ENCODE peak calls at places on chromosomes 11 and 22, in eight cellular contexts. T, Z, E, O, P, I, K and S are unnamed samples.

GRCh38 chr11:11973866-11974265 is 34.6 kb downstream of the DKK3 start:
- DNase-seq in T (no peak), Z (peak), E (no peak), O (no peak), P (no peak), I (no peak), K (no peak), S (no peak)

GRCh38 chr11:13143486-13144297 is 133.9 kb upstream of the BMAL1 start:
- DNase-seq in T (no peak), Z (peak), E (no peak), O (no peak), P (no peak), I (peak), K (no peak), S (no peak)

GRCh38 chr11:71153005-71153395 is 99.4 kb downstream of the SHANK2 start:
- DNase-seq in T (peak), Z (no peak), E (peak), O (no peak), P (peak), I (no peak), K (no peak), S (no peak)

GRCh38 chr22:28282346-28282745 is 363.3 kb upstream of the PITPNB start:
- DNase-seq in T (no peak), Z (no peak), E (no peak), O (no peak), P (no peak), I (no peak), K (no peak), S (no peak)

GRCh38 chr11:62142043-62142375 is 18.2 kb downstream of the INCENP start:
- DNase-seq in T (no peak), Z (peak), E (no peak), O (no peak), P (peak), I (no peak), K (no peak), S (no peak)

GRCh38 chr11:68354181-68354872 is 41.9 kb downstream of the LRP5 start:
- DNase-seq in T (peak), Z (peak), E (no peak), O (peak), P (peak), I (peak), K (peak), S (peak)

GRCh38 chr11:129815596-129816461 is at the start of gene TMEM45B:
- DNase-seq in T (no peak), Z (peak), E (no peak), O (no peak), P (no peak), I (no peak), K (no peak), S (no peak)

GRCh38 chr22:49433717-49434611 is 393.7 kb downstream of the BRD1 start:
- DNase-seq in T (peak), Z (no peak), E (peak), O (no peak), P (no peak), I (no peak), K (no peak), S (no peak)

GRCh38 chr11:61956191-61957027 is 6.3 kb downstream of the BEST1 start:
- DNase-seq in T (no peak), Z (no peak), E (no peak), O (peak), P (no peak), I (no peak), K (no peak), S (no peak)

GRCh38 chr22:48677621-48678020 is 1150.1 kb downstream of the BRD1 start:
- DNase-seq in T (no peak), Z (no peak), E (no peak), O (no peak), P (no peak), I (no peak), K (no peak), S (no peak)

GRCh38 chr11:2524446-2525165 is 79.8 kb downstream of the KCNQ1 start:
- DNase-seq in T (no peak), Z (peak), E (no peak), O (peak), P (no peak), I (no peak), K (no peak), S (no peak)

GRCh38 chr22:36756031-36756430 is 19.9 kb downstream of the IFT27 start:
- DNase-seq in T (no peak), Z (no peak), E (no peak), O (no peak), P (peak), I (no peak), K (no peak), S (no peak)

GRCh38 chr11:57155400-57155799 is 26.4 kb upstream of the LRRC55 start:
- DNase-seq in T (no peak), Z (no peak), E (no peak), O (no peak), P (no peak), I (no peak), K (no peak), S (no peak)

GRCh38 chr11:25961539-25961938 is 370.4 kb upstream of the ANO3 start:
- DNase-seq in T (no peak), Z (no peak), E (no peak), O (no peak), P (no peak), I (no peak), K (no peak), S (no peak)

GRCh38 chr11:94302806-94303205 is 1.6 kb upstream of the IZUMO1R start:
- DNase-seq in T (no peak), Z (no peak), E (no peak), O (no peak), P (no peak), I (no peak), K (no peak), S (no peak)

GRCh38 chr22:40123387-40123786 is 54.3 kb upstream of the TNRC6B start:
- DNase-seq in T (no peak), Z (no peak), E (no peak), O (no peak), P (no peak), I (no peak), K (no peak), S (peak)

GRCh38 chr11:108632041-108632440 is 32.8 kb upstream of the DDX10 start:
- DNase-seq in T (no peak), Z (no peak), E (no peak), O (no peak), P (no peak), I (no peak), K (no peak), S (no peak)

GRCh38 chr22:46083383-46084350 is 66.7 kb upstream of the PPARA start:
- DNase-seq in T (no peak), Z (peak), E (no peak), O (peak), P (peak), I (no peak), K (no peak), S (no peak)

GRCh38 chr11:38718049-38718448 is 2120.0 kb upstream of the RAG2 start:
- DNase-seq in T (no peak), Z (no peak), E (peak), O (no peak), P (no peak), I (no peak), K (no peak), S (no peak)

GRCh38 chr22:31943206-31943975 is 944 bp upstream of the YWHAH start:
- DNase-seq in T (no peak), Z (no peak), E (no peak), O (peak), P (no peak), I (no peak), K (no peak), S (no peak)

GRCh38 chr11:62445314-62445740 is 26.5 kb downstream of the SCGB1A1 start:
- DNase-seq in T (no peak), Z (peak), E (no peak), O (peak), P (peak), I (no peak), K (peak), S (peak)

GRCh38 chr11:57414612-57415212 is 12.2 kb downstream of the SLC43A3 start:
- DNase-seq in T (no peak), Z (no peak), E (no peak), O (no peak), P (no peak), I (no peak), K (no peak), S (no peak)

GRCh38 chr11:69912911-69913451 is 93.8 kb upstream of the FGF3 start:
- DNase-seq in T (no peak), Z (no peak), E (no peak), O (peak), P (peak), I (no peak), K (no peak), S (peak)

GRCh38 chr11:75547617-75548054 is 14.4 kb upstream of the SERPINH1 start:
- DNase-seq in T (peak), Z (peak), E (peak), O (peak), P (no peak), I (no peak), K (peak), S (peak)

GRCh38 chr11:117616979-117617378 is 180.0 kb downstream of the DSCAML1 start:
- DNase-seq in T (no peak), Z (no peak), E (no peak), O (no peak), P (no peak), I (no peak), K (no peak), S (no peak)

GRCh38 chr22:25841775-25842174 is 99.8 kb downstream of the MYO18B start:
- DNase-seq in T (no peak), Z (no peak), E (no peak), O (no peak), P (no peak), I (no peak), K (no peak), S (no peak)

GRCh38 chr11:14813506-14813905 is 78.5 kb downstream of the CYP2R1 start:
- DNase-seq in T (no peak), Z (no peak), E (no peak), O (no peak), P (no peak), I (no peak), K (no peak), S (no peak)

GRCh38 chr11:74927496-74927895 is 21.4 kb downstream of the XRRA1 start:
- DNase-seq in T (no peak), Z (no peak), E (no peak), O (no peak), P (no peak), I (no peak), K (no peak), S (no peak)

GRCh38 chr11:65524747-65525658 is at the start of gene SCYL1:
- DNase-seq in T (peak), Z (peak), E (no peak), O (peak), P (peak), I (peak), K (peak), S (peak)

GRCh38 chr22:19943665-19944026 is 2.0 kb upstream of the TXNRD2 start:
- DNase-seq in T (peak), Z (no peak), E (peak), O (no peak), P (no peak), I (no peak), K (no peak), S (no peak)

GRCh38 chr22:19940536-19941364 is 822 bp upstream of the COMT start:
- DNase-seq in T (peak), Z (no peak), E (no peak), O (no peak), P (no peak), I (no peak), K (no peak), S (no peak)

GRCh38 chr22:19941365-19942070 is at the start of the genes COMT and TXNRD2:
- DNase-seq in T (peak), Z (peak), E (no peak), O (peak), P (peak), I (no peak), K (peak), S (peak)

GRCh38 chr22:19942071-19942885 is 660 bp upstream of the TXNRD2 start:
- DNase-seq in T (peak), Z (no peak), E (no peak), O (peak), P (no peak), I (no peak), K (peak), S (no peak)

GRCh38 chr22:19942886-19943664 is 1.5 kb upstream of the TXNRD2 start:
- DNase-seq in T (no peak), Z (no peak), E (peak), O (peak), P (no peak), I (no peak), K (peak), S (no peak)
- TF ChIP-seq POLR2A in T (no peak), Z (no peak), E (no peak), O (peak), P (peak), I (no peak), K (no peak), S (no peak)

DNA sequence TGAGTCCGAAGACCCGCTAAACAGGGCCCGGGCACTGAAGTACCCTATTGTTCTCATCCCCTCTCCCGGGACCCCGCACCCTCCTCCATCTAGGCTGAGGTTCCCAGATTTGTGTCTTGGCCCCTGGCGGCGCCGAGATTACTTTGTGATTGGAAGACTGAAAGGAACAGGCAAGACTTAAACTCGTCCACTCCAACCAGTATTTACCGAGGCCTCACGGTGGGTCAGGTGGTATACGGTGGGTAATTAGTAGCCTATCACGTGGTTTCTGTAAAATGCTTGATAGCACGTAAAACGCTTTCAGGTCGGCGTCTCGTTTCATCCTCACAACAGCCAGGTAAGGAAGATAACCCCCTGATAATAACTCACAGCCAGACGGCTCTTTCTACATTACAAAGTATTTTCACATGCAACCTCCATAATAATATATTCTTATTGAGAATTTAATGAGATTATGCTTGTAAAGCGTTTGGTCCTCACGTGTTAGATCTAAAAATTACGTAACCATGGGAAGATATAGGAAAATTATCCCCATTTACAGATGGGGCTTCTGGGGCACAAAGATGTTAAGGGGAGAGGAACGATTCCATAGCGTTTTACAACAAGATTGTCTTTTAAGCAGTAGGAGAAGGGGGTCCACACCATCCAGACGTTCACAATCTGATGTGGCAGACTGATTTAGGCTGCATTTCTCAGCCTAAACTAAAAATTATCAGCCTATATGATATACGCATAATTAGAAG is 642 bp upstream of the PIK3C2A start:
- DNase-seq in T (peak), Z (peak), E (peak), O (no peak), P (no peak), I (peak), K (peak), S (no peak)
- TF ChIP-seq POLR2A in T (no peak), Z (no peak), E (no peak), O (no peak), P (no peak), I (no peak), K (no peak), S (no peak)

DNA sequence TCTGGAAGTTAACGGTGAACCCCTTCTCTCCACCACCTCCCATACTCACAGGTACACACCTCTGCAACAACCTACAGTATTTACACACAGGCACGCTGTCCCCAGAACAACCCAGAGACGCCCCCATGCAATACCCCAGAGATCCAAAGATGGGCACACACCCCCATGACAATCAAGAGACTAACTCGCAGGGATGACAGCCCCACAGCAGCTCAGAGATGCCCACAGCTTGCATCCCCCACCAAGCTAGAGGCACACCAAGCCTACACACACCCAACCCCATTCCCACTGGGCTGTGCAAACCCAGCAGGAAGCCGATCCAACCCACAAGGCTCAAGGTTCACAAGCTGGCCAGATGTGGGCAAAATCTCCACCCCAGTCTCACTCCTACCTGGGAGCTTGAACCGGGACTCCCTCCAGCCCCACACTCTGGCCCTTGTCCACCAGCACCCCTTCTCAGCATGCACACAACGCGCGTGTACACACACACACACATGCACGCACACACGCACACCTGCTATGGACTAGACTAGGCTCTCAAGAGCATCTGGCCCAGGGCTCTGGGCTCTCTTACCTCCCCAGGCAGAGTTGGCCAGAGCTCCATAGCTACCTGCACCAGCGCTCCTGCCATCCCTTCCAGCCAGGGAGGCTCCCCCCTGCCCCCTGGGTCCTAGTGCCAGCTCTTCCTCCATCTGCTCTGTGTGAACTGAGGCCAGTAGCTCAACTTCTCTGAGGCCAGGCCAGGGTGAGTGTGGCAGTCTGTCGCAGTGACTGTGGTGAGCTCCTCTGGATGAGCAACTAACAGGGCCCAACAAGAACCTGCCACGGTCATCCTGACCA is 11.5 kb downstream of the STARD10 start:
- DNase-seq in T (no peak), Z (peak), E (peak), O (no peak), P (no peak), I (no peak), K (no peak), S (no peak)
- TF ChIP-seq POLR2A in T (no peak), Z (no peak), E (no peak), O (no peak), P (no peak), I (no peak), K (no peak), S (no peak)

GRCh38 chr11:72681226-72682153 is 7.3 kb upstream of the PDE2A start:
- DNase-seq in T (no peak), Z (no peak), E (no peak), O (peak), P (no peak), I (no peak), K (no peak), S (no peak)
- TF ChIP-seq POLR2A in T (no peak), Z (no peak), E (peak), O (no peak), P (no peak), I (no peak), K (no peak), S (no peak)

DNA sequence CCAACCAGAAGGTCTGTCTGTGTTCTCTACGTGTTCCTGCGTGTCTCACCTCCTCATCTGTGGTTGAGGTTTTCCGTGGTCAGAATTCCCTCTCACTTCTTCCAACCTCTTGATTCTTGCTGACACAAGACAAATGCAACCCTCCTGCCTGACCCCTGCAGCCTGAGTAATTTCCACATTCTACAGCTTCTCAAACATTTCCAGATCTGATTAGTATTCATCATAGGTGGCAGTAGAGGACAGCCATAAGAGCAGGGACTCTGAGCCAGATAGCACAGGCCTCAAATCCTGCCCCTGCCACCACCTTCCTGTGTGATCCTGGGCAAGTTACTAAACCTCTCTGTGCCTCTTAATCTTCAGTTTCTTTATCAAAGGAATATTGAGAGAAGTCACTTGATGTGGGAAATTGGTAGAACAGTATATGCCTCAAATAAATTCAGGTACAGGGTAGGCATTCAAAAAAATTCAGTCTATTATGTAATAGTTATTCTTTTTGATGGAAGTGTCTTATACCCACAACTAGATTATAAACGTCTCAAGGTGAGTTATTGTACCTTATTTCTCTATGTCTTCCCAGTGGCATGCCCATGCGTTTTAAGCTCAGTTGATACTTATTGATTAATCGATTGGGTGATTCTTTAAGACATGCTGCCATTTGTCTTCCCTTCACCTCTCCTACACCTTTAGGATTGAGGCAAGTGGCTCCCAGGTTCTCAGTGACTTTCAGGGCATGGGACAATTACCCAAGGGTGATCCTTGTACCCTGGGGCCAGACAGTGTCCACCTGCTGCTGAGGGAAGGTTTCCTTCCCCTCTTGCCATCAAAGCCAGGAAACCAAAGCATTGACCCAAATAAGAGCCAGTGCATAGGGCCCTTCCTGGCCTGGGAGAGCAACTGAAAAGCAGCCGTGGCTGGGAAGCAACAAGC is 19.6 kb downstream of the POU2AF1 start:
- DNase-seq in T (no peak), Z (no peak), E (peak), O (no peak), P (no peak), I (peak), K (no peak), S (no peak)
- TF ChIP-seq POLR2A in T (no peak), Z (no peak), E (no peak), O (no peak), P (no peak), I (no peak), K (no peak), S (no peak)

DNA sequence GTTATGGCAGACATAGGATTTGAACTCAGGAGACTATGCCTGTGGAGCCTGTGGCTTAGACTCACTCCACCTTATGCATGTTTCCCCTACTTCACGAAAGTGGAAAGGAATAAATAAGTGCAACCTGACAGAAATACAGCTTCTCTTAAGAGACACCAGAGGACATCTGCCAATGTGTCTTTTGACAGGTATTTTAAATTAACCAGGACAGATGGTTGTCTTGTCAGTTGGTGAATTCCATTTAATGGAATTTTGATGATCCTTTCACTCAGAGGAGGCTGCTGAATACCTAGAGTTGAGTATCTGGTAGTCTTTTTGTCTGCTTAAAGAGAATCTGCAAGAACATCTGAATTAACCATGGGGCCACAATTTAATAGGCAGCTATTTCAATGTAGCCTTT is 46.1 kb downstream of the NELL1 start:
- DNase-seq in T (no peak), Z (no peak), E (no peak), O (no peak), P (no peak), I (no peak), K (no peak), S (no peak)
- TF ChIP-seq POLR2A in T (no peak), Z (no peak), E (no peak), O (no peak), P (no peak), I (no peak), K (no peak), S (no peak)